ENCODE peak calls at places on chromosomes 5 and 9, in seven cellular contexts. F is upper lobe of right lung; H is ovary; E is tibial artery; B is thyroid gland; T is CD8-positive, alpha-beta T cell; U is HepG2. M is an unnamed sample. For H3K4me1, the result is how much of the 10 kb centered on the place peaks cover.

GRCh38 chr5:32500206-32500605 is 55.7 kb upstream of the ZFR start:
- DNase-seq in T (no peak), B (no peak), U (no peak), F (no peak), H (no peak), E (no peak), M (no peak)

GRCh38 chr9:105656131-105656921 is 5.9 kb upstream of the TAL2 start:
- DNase-seq in U (no peak), F (no peak), B (peak), T (no peak), E (no peak), H (peak), M (no peak)

GRCh38 chr5:76269259-76269958 is 133.7 kb upstream of the IQGAP2 start:
- DNase-seq in E (no peak), F (no peak), B (no peak), H (no peak), U (no peak), T (no peak), M (no peak)

GRCh38 chr5:76082790-76083554 is at the start of gene SV2C:
- DNase-seq in U (no peak), F (peak), T (no peak), E (no peak), H (no peak), B (peak), M (peak)

GRCh38 chr9:89863837-89864236 is 259.0 kb downstream of the GADD45G start:
- DNase-seq in H (no peak), E (peak), T (no peak), F (peak), U (no peak), B (no peak), M (no peak)

GRCh38 chr5:18744990-18745590 is 1110.8 kb downstream of the TAF11L14 start:
- DNase-seq in B (no peak), E (no peak), U (no peak), H (no peak), F (no peak), T (peak), M (no peak)

GRCh38 chr5:149785341-149785740 is 55.2 kb downstream of the PPARGC1B start:
- DNase-seq in E (no peak), B (no peak), H (no peak), U (no peak), T (no peak), F (no peak), M (no peak)

GRCh38 chr5:148347706-148348105 is 12.3 kb downstream of the SPINK9 start:
- DNase-seq in B (no peak), T (no peak), F (no peak), E (no peak), H (no peak), U (no peak), M (no peak)

GRCh38 chr5:74257645-74258328 is 382.7 kb downstream of the ENC1 start:
- DNase-seq in F (no peak), U (no peak), H (peak), E (peak), B (peak), T (no peak), M (peak)

GRCh38 chr9:93143830-93144530 is 9.9 kb upstream of the NINJ1 start:
- DNase-seq in T (peak), E (no peak), H (no peak), B (no peak), F (no peak), U (no peak), M (no peak)

GRCh38 chr5:114361724-114362196 is at the start of gene KCNN2:
- DNase-seq in T (no peak), B (peak), H (peak), E (no peak), U (peak), F (peak), M (peak)

GRCh38 chr5:119398713-119399492 is 43.1 kb downstream of the TNFAIP8 start:
- DNase-seq in H (no peak), U (peak), E (peak), T (no peak), F (peak), B (peak), M (no peak)

GRCh38 chr5:123099514-123100151 is 10.6 kb downstream of the PRDM6 start:
- DNase-seq in B (peak), U (no peak), T (no peak), F (peak), H (no peak), E (no peak), M (no peak)
- H3K4me3 ChIP-seq in B (no peak), U (no peak), T (no peak), F (peak), H (no peak), E (peak), M (peak)

DNA sequence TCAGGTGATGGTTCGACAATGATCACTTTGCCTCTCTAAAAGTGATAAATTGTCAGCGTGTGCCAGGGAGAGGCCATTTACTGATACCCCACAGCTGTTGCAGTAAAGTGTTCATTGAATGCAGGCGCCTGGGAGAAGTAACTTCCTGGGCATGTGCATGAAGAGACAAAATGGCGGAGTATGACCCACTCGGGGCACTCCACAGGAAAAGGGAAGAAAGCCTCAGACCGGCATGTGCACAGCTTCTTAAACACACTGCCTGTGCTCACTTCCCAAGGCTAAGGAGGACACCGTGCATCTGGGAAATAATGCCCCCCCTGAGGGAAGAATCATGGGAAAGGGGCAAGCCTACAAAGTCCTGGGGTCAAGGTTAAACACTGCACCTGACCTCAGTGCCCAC is 329.5 kb downstream of the ICE1 start:
- DNase-seq in U (no peak), E (no peak), T (no peak), F (no peak), H (no peak), B (no peak), M (no peak)
- H3K4me1 ChIP-seq in U (under half), E (under half), T (under half), F (under half), H (under half), B (under half), M (under half)

GRCh38 chr5:88142801-88143692 is 125.6 kb downstream of the TMEM161B start:
- DNase-seq in T (no peak), H (peak), F (no peak), E (peak), B (no peak), U (no peak), M (no peak)
- H3K4me3 ChIP-seq in T (peak), H (peak), F (peak), E (peak), B (no peak), U (no peak), M (peak)

GRCh38 chr9:130985606-130986162 is 23.3 kb upstream of the LAMC3 start:
- DNase-seq in H (no peak), E (no peak), U (no peak), B (no peak), T (no peak), F (no peak), M (no peak)

GRCh38 chr9:130988400-130988747 is 20.6 kb upstream of the LAMC3 start:
- DNase-seq in T (no peak), U (no peak), E (no peak), F (no peak), H (no peak), B (no peak), M (no peak)

GRCh38 chr9:130986311-130986940 is 22.5 kb upstream of the LAMC3 start:
- DNase-seq in E (no peak), B (no peak), H (no peak), U (no peak), T (no peak), F (no peak), M (no peak)

GRCh38 chr9:130987738-130988399 is 21.1 kb upstream of the LAMC3 start:
- DNase-seq in U (no peak), T (no peak), F (no peak), B (no peak), H (no peak), E (no peak), M (no peak)

DNA sequence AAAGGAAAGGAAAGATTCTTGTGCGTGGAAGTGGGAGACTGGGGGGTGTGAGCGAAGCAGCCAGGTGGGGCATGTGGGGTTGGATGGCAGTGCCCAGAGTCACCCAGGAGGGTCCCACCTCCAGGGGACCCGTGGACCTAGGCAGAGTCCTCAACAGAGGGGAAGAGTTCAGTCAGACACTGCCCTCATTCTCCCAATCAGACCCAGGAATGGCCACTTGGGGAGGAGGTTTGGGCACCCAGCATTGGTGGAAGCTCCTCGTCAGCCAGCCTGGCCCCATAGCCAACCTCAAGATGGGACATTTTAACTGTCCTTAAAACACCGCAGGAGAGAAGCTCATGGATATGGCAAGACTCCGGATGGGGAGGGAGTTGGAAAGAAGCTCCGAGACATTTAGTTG is 21.9 kb upstream of the LAMC3 start:
- DNase-seq in B (no peak), E (no peak), U (no peak), F (no peak), T (no peak), H (no peak), M (no peak)
- H3K4me1 ChIP-seq in B (under half), E (under half), U (under half), F (under half), T (under half), H (under half), M (under half)

GRCh38 chr9:33751536-33752129 is 43.7 kb upstream of the PRSS3 start:
- DNase-seq in T (no peak), H (no peak), F (no peak), U (no peak), E (no peak), B (no peak), M (no peak)
- H3K4me3 ChIP-seq in T (no peak), H (no peak), F (no peak), U (no peak), E (no peak), B (no peak), M (no peak)

DNA sequence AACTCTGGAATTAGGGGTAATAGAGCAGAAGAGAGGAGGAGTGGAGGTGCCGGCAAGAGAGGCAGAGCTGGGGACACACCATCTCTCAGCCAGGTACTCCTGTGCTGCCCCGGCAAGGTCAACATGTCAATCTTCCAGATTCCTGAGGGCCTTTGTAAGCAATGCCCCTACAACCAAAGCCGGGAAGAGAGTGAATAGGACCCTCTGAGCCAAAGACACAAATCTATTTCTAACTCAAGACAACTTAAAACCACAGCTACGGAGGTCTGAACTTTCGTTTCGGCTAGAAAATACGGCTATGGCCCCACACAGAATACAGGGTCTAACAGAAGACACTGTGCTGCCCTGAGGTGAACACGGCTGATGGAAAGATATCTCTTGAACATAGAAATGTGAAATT is 66.6 kb downstream of the SERINC5 start:
- DNase-seq in T (no peak), F (no peak), H (no peak), U (no peak), B (no peak), E (no peak), M (no peak)
- H3K4me1 ChIP-seq in T (half or more), F (under half), H (under half), U (half or more), B (half or more), E (under half), M (half or more)

GRCh38 chr9:133957328-133957727 is 34.8 kb downstream of the VAV2 start:
- DNase-seq in U (no peak), H (no peak), F (peak), T (no peak), E (no peak), B (no peak), M (peak)

GRCh38 chr9:133956520-133957076 is 35.5 kb downstream of the VAV2 start:
- DNase-seq in B (peak), U (no peak), T (no peak), F (no peak), E (no peak), H (no peak), M (peak)

GRCh38 chr9:133954862-133955529 is 37.1 kb downstream of the VAV2 start:
- DNase-seq in F (no peak), T (no peak), B (no peak), H (no peak), U (no peak), E (no peak), M (no peak)

GRCh38 chr9:133953976-133954709 is 38.0 kb downstream of the VAV2 start:
- DNase-seq in H (no peak), U (no peak), B (peak), E (no peak), T (no peak), F (no peak), M (peak)

GRCh38 chr9:133955821-133956411 is 36.2 kb downstream of the VAV2 start:
- DNase-seq in F (no peak), U (no peak), B (no peak), E (no peak), T (peak), H (peak), M (peak)
- H3K4me3 ChIP-seq in F (no peak), U (no peak), B (no peak), E (no peak), T (no peak), H (peak), M (no peak)

DNA sequence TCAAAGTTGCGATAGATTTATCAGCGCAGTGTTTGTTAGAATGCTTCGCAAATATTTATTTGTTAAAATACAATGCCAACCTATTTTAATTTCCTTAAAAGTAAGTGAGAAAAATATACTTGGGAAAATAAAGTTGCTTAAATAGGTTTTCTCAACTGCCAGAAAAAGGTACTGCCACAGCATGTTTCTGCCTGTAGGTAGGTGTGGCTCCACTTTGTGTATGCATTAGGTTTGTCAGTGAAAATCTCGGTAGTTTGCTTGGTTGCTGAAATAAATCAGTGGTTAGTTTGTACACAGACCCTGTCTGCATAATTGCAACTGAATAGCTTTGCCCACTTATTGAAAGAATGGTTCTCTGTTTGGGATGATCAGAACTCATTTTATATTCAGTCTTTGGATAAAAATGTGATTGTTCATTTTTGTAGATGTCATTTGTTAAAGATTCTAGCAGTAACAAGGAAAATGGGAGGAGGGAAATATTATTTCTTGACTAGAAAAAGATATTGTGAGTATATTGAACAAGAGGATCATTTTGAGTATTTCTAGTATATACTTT is 25.7 kb downstream of the C9orf85 start:
- DNase-seq in B (no peak), H (no peak), F (no peak), T (no peak), U (no peak), E (no peak), M (no peak)
- H3K4me1 ChIP-seq in B (under half), H (under half), F (under half), T (under half), U (under half), E (under half), M (under half)

GRCh38 chr5:128237000-128237399 is 153.4 kb downstream of the SLC12A2 start:
- DNase-seq in H (no peak), U (no peak), T (no peak), E (no peak), B (no peak), F (no peak), M (no peak)
- H3K4me3 ChIP-seq in H (no peak), U (no peak), T (no peak), E (no peak), B (no peak), F (no peak), M (no peak)

M was measured in pancreas.